ENCODE peak calls at places on chromosomes 7 and 10, in seven cellular contexts. One of them, this sample, is unnamed.

GRCh38 chr7:71868797-71869196 is 543.3 kb downstream of the CALN1 start:
- DNase-seq in psoas muscle: no peak
- DNase-seq in astrocyte of the spinal cord: peak
- DNase-seq in AG10803: peak
- DNase-seq in DND-41: peak
- DNase-seq in GM23338: no peak
- DNase-seq in cardiac muscle cell: peak
- DNase-seq in this sample: peak

GRCh38 chr10:93300518-93300917 is 181.6 kb downstream of the MYOF start:
- DNase-seq in cardiac muscle cell: no peak
- DNase-seq in AG10803: no peak
- DNase-seq in GM23338: no peak
- DNase-seq in DND-41: no peak
- DNase-seq in astrocyte of the spinal cord: no peak
- DNase-seq in psoas muscle: no peak
- DNase-seq in this sample: no peak

GRCh38 chr7:2632717-2633537 is 1.1 kb downstream of the TTYH3 start:
- DNase-seq in DND-41: peak
- DNase-seq in AG10803: peak
- DNase-seq in astrocyte of the spinal cord: peak
- DNase-seq in GM23338: no peak
- DNase-seq in psoas muscle: peak
- DNase-seq in cardiac muscle cell: peak
- DNase-seq in this sample: peak

GRCh38 chr7:114295522-114295921 is 119.1 kb upstream of the FOXP2 start:
- DNase-seq in AG10803: no peak
- DNase-seq in DND-41: no peak
- DNase-seq in psoas muscle: no peak
- DNase-seq in astrocyte of the spinal cord: no peak
- DNase-seq in GM23338: no peak
- DNase-seq in cardiac muscle cell: no peak
- DNase-seq in this sample: no peak

GRCh38 chr10:23048191-23048590 is 47.2 kb upstream of the MSRB2 start:
- DNase-seq in GM23338: no peak
- DNase-seq in DND-41: no peak
- DNase-seq in cardiac muscle cell: no peak
- DNase-seq in psoas muscle: no peak
- DNase-seq in AG10803: no peak
- DNase-seq in astrocyte of the spinal cord: no peak
- DNase-seq in this sample: no peak

GRCh38 chr10:117483056-117483590 is 59.4 kb upstream of the EMX2 start:
- DNase-seq in DND-41: no peak
- DNase-seq in GM23338: no peak
- DNase-seq in AG10803: no peak
- DNase-seq in psoas muscle: no peak
- DNase-seq in astrocyte of the spinal cord: no peak
- DNase-seq in cardiac muscle cell: no peak
- DNase-seq in this sample: no peak

GRCh38 chr10:132977076-132977475 is 34.7 kb upstream of the CFAP46 start:
- DNase-seq in GM23338: no peak
- DNase-seq in psoas muscle: peak
- DNase-seq in AG10803: no peak
- DNase-seq in cardiac muscle cell: no peak
- DNase-seq in DND-41: no peak
- DNase-seq in astrocyte of the spinal cord: no peak
- DNase-seq in this sample: no peak

GRCh38 chr7:47556511-47557180 is 25.3 kb downstream of the TNS3 start:
- DNase-seq in cardiac muscle cell: no peak
- DNase-seq in GM23338: no peak
- DNase-seq in astrocyte of the spinal cord: no peak
- DNase-seq in DND-41: no peak
- DNase-seq in psoas muscle: peak
- DNase-seq in AG10803: no peak
- DNase-seq in this sample: no peak

GRCh38 chr7:27608776-27609495 is 53.7 kb downstream of the HIBADH start:
- DNase-seq in GM23338: no peak
- DNase-seq in cardiac muscle cell: peak
- DNase-seq in astrocyte of the spinal cord: peak
- DNase-seq in DND-41: no peak
- DNase-seq in psoas muscle: no peak
- DNase-seq in AG10803: peak
- DNase-seq in this sample: no peak

GRCh38 chr7:26278769-26279168 is 12.9 kb upstream of the SNX10 start:
- DNase-seq in astrocyte of the spinal cord: no peak
- DNase-seq in cardiac muscle cell: peak
- DNase-seq in GM23338: no peak
- DNase-seq in DND-41: no peak
- DNase-seq in AG10803: no peak
- DNase-seq in psoas muscle: no peak
- DNase-seq in this sample: peak

GRCh38 chr10:28432210-28432676 is 100.7 kb upstream of the WAC start:
- DNase-seq in AG10803: peak
- DNase-seq in astrocyte of the spinal cord: peak
- DNase-seq in DND-41: peak
- DNase-seq in cardiac muscle cell: peak
- DNase-seq in psoas muscle: peak
- DNase-seq in GM23338: peak
- DNase-seq in this sample: peak

GRCh38 chr10:12896251-12896650 is 105.3 kb downstream of the CCDC3 start:
- DNase-seq in psoas muscle: no peak
- DNase-seq in DND-41: no peak
- DNase-seq in GM23338: no peak
- DNase-seq in astrocyte of the spinal cord: no peak
- DNase-seq in cardiac muscle cell: no peak
- DNase-seq in AG10803: no peak
- DNase-seq in this sample: no peak

GRCh38 chr7:65371468-65371867 is 2.2 kb upstream of the ZNF92 start:
- DNase-seq in cardiac muscle cell: peak
- DNase-seq in psoas muscle: no peak
- DNase-seq in GM23338: no peak
- DNase-seq in DND-41: no peak
- DNase-seq in AG10803: peak
- DNase-seq in astrocyte of the spinal cord: no peak
- DNase-seq in this sample: no peak

GRCh38 chr10:86423739-86424138 is 57.1 kb upstream of the GRID1 start:
- DNase-seq in cardiac muscle cell: no peak
- DNase-seq in GM23338: peak
- DNase-seq in AG10803: no peak
- DNase-seq in DND-41: no peak
- DNase-seq in psoas muscle: no peak
- DNase-seq in astrocyte of the spinal cord: no peak
- DNase-seq in this sample: no peak

GRCh38 chr7:97104719-97105129 is 12.8 kb upstream of the SDHAF3 start:
- DNase-seq in GM23338: peak
- DNase-seq in cardiac muscle cell: peak
- DNase-seq in DND-41: peak
- DNase-seq in astrocyte of the spinal cord: peak
- DNase-seq in psoas muscle: peak
- DNase-seq in AG10803: peak
- DNase-seq in this sample: peak

GRCh38 chr10:97279121-97279815 is 13.2 kb downstream of the ARHGAP19 start:
- DNase-seq in cardiac muscle cell: peak
- DNase-seq in GM23338: no peak
- DNase-seq in psoas muscle: no peak
- DNase-seq in DND-41: no peak
- DNase-seq in AG10803: peak
- DNase-seq in astrocyte of the spinal cord: no peak
- DNase-seq in this sample: no peak

GRCh38 chr10:9296206-9296605 is 1241.7 kb downstream of the GATA3 start:
- DNase-seq in AG10803: peak
- DNase-seq in GM23338: no peak
- DNase-seq in astrocyte of the spinal cord: no peak
- DNase-seq in DND-41: no peak
- DNase-seq in cardiac muscle cell: no peak
- DNase-seq in psoas muscle: no peak
- DNase-seq in this sample: no peak

DNA sequence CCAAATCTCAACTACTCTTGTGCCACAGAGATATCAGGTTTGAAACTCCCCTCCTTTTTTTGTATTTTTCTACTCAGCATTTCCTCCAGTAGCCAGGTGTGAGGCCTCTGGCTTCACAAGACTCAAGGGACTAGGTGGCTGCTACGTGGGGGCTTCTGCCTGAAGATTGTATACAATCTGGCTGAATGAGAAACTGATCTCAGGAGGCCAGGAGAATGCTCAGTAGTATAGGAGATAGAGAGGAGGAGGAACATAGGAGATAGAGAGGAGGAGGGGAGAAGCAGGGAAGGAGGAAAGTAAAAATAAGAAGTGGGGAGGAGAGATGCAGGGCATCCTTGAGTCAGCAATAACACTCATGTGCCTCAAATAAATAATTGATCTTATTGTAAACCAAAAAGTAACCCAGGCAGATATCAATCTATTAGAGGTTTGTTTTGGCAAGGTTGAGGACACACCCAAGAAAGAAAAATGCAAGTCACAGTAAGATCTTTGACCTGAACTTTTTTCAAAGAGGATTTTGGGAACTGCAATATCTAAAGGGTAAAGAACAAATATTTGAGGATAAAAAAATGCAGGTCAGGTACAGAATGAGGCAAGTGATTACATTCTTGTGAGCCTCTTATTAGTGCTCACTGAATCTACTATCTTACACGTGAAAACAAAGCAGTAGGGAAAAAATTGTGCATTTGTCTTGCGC is 36.8 kb downstream of the AKR1C8 start:
- DNase-seq in astrocyte of the spinal cord: no peak
- DNase-seq in cardiac muscle cell: no peak
- DNase-seq in GM23338: no peak
- DNase-seq in psoas muscle: no peak
- DNase-seq in AG10803: no peak
- DNase-seq in DND-41: no peak
- DNase-seq in this sample: no peak
- TF ChIP-seq CTCF in astrocyte of the spinal cord: no peak
- TF ChIP-seq CTCF in cardiac muscle cell: no peak
- TF ChIP-seq CTCF in GM23338: no peak
- TF ChIP-seq CTCF in psoas muscle: no peak
- TF ChIP-seq CTCF in AG10803: no peak
- TF ChIP-seq CTCF in DND-41: no peak
- TF ChIP-seq CTCF in this sample: no peak

DNA sequence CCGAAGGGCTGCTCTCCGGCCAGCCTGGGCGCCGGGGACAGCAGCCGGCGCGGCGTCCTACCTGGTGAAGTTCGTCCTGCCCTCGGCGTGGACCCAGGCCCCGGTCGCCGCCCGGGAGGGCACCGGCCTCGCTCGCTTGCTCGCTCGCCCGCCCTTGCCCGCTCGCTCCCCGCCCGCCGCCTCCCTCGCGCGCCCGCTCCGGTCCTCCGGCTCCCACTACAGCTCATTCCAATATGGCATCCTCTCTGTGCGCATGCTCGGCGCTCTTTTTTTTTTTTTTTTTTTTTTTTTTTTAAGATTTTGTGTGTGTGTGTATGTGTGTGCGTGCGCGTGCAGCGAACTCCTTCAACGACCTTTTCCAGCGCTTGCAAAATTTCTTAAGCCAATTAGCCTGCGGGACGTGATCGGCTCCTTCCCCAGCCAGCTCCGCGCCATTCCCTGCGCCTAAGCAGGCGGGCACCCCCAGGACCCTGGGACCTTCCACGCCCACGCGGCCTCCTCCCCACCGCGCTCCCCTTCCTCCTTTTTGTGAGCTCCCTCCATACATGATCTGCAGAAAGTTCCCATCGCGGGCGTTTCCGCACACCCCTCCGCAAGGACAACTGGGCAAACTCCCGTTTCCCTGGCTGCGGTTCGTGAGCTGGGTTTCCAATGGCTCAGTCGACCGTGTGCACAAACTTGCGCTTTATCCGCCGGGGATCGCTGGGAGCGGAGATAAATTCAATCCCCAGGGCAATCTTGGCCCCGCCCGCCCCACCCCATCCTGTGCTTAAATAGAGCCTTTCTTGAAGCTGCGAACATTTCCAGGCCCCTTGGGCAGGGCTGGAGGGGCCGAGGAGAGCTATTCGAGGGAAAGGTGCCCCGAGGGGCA is at the start of gene SFMBT2:
- DNase-seq in GM23338: peak
- DNase-seq in psoas muscle: peak
- DNase-seq in DND-41: peak
- DNase-seq in astrocyte of the spinal cord: peak
- DNase-seq in cardiac muscle cell: peak
- DNase-seq in AG10803: peak
- DNase-seq in this sample: peak
- TF ChIP-seq CTCF in GM23338: no peak
- TF ChIP-seq CTCF in psoas muscle: peak
- TF ChIP-seq CTCF in DND-41: no peak
- TF ChIP-seq CTCF in astrocyte of the spinal cord: no peak
- TF ChIP-seq CTCF in cardiac muscle cell: peak
- TF ChIP-seq CTCF in AG10803: no peak
- TF ChIP-seq CTCF in this sample: no peak

GRCh38 chr7:33837356-33837851 is 67.9 kb upstream of the BMPER start:
- DNase-seq in cardiac muscle cell: no peak
- DNase-seq in AG10803: no peak
- DNase-seq in DND-41: no peak
- DNase-seq in GM23338: no peak
- DNase-seq in astrocyte of the spinal cord: no peak
- DNase-seq in psoas muscle: no peak
- DNase-seq in this sample: no peak

GRCh38 chr7:33841658-33842057 is 63.7 kb upstream of the BMPER start:
- DNase-seq in psoas muscle: no peak
- DNase-seq in AG10803: peak
- DNase-seq in cardiac muscle cell: peak
- DNase-seq in GM23338: no peak
- DNase-seq in astrocyte of the spinal cord: no peak
- DNase-seq in DND-41: no peak
- DNase-seq in this sample: no peak

GRCh38 chr7:33842141-33842540 is 63.2 kb upstream of the BMPER start:
- DNase-seq in DND-41: no peak
- DNase-seq in cardiac muscle cell: no peak
- DNase-seq in GM23338: no peak
- DNase-seq in psoas muscle: no peak
- DNase-seq in AG10803: no peak
- DNase-seq in astrocyte of the spinal cord: no peak
- DNase-seq in this sample: no peak

GRCh38 chr7:33836797-33837355 is 68.5 kb upstream of the BMPER start:
- DNase-seq in AG10803: no peak
- DNase-seq in psoas muscle: no peak
- DNase-seq in GM23338: peak
- DNase-seq in astrocyte of the spinal cord: no peak
- DNase-seq in cardiac muscle cell: no peak
- DNase-seq in DND-41: peak
- DNase-seq in this sample: peak

DNA sequence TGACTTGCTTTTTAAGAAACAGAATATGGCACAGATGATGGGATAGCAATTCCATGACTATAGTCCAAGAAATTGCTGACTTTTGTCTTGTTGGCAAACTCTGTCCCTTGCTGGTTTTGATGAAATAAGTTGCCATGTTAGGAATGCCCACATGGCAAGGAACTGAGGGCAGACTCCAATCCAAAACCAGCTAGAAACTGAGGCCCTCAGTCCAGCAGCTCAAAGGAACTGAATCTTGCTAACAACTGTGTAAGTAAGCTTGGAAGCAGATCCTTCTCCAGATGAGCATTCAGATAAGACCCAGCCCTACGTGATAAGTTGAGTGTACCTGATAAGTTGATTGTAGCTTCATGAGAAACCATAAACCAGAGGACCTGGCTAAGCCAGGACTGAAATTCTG is 64.3 kb upstream of the BMPER start:
- DNase-seq in GM23338: no peak
- DNase-seq in AG10803: no peak
- DNase-seq in cardiac muscle cell: no peak
- DNase-seq in DND-41: no peak
- DNase-seq in psoas muscle: no peak
- DNase-seq in astrocyte of the spinal cord: no peak
- DNase-seq in this sample: no peak
- TF ChIP-seq CTCF in GM23338: no peak
- TF ChIP-seq CTCF in AG10803: no peak
- TF ChIP-seq CTCF in cardiac muscle cell: no peak
- TF ChIP-seq CTCF in DND-41: no peak
- TF ChIP-seq CTCF in psoas muscle: no peak
- TF ChIP-seq CTCF in astrocyte of the spinal cord: no peak
- TF ChIP-seq CTCF in this sample: no peak

GRCh38 chr7:135552148-135552547 is 5.6 kb upstream of the NUP205 start:
- DNase-seq in cardiac muscle cell: no peak
- DNase-seq in DND-41: no peak
- DNase-seq in AG10803: no peak
- DNase-seq in psoas muscle: no peak
- DNase-seq in GM23338: no peak
- DNase-seq in astrocyte of the spinal cord: no peak
- DNase-seq in this sample: no peak
- TF ChIP-seq CTCF in cardiac muscle cell: no peak
- TF ChIP-seq CTCF in DND-41: no peak
- TF ChIP-seq CTCF in AG10803: no peak
- TF ChIP-seq CTCF in psoas muscle: no peak
- TF ChIP-seq CTCF in GM23338: no peak
- TF ChIP-seq CTCF in astrocyte of the spinal cord: no peak
- TF ChIP-seq CTCF in this sample: no peak